ENCODE peak calls at places on chromosomes 16 and 17, in ten cellular contexts. J, Q, K, M, B, G, L, F, O and X are unnamed samples.

GRCh38 chr16:67767953-67768352 is 38.4 kb downstream of the RANBP10 start:
- DNase-seq in B (no peak), Q (no peak), O (no peak), G (no peak), M (no peak), J (no peak), K (no peak), F (no peak), L (no peak), X (no peak)

GRCh38 chr17:31327534-31328526 is 6.4 kb upstream of the EVI2A start:
- DNase-seq in Q (no peak), G (peak; percentile 19), K (no peak), L (no peak), M (no peak), O (no peak), J (no peak), F (no peak), B (no peak), X (no peak)

GRCh38 chr16:69217433-69217832 is 30.5 kb downstream of the SNTB2 start:
- DNase-seq in K (no peak), B (no peak), M (no peak), J (no peak), G (peak; percentile 53), F (no peak), Q (no peak), L (no peak), O (no peak), X (no peak)

GRCh38 chr16:31441956-31442355 is 633 bp downstream of the ZNF843 start:
- DNase-seq in J (no peak), G (no peak), B (peak; percentile 60), L (no peak), F (no peak), Q (no peak), O (no peak), M (no peak), K (no peak), X (peak; percentile 69)

GRCh38 chr17:57152916-57153528 is 68.0 kb downstream of the AKAP1 start:
- DNase-seq in J (no peak), O (no peak), M (no peak), F (no peak), L (no peak), K (no peak), B (no peak), G (no peak), Q (no peak), X (no peak)

GRCh38 chr17:81823800-81824550 is 9.1 kb downstream of the MCRIP1 start:
- DNase-seq in F (no peak), B (no peak), M (no peak), L (no peak), J (no peak), O (no peak), G (no peak), Q (no peak), K (no peak), X (no peak)

GRCh38 chr16:84423416-84423837 is 55.1 kb downstream of the ATP2C2 start:
- DNase-seq in G (peak; percentile 66), L (peak; percentile 73), J (no peak), F (no peak), B (no peak), K (no peak), M (peak; percentile 11), O (no peak), Q (no peak), X (no peak)

GRCh38 chr16:12132290-12132689 is 155.8 kb downstream of the SNX29 start:
- DNase-seq in K (no peak), L (no peak), J (no peak), M (no peak), Q (no peak), G (no peak), O (no peak), B (no peak), F (no peak), X (no peak)

DNA sequence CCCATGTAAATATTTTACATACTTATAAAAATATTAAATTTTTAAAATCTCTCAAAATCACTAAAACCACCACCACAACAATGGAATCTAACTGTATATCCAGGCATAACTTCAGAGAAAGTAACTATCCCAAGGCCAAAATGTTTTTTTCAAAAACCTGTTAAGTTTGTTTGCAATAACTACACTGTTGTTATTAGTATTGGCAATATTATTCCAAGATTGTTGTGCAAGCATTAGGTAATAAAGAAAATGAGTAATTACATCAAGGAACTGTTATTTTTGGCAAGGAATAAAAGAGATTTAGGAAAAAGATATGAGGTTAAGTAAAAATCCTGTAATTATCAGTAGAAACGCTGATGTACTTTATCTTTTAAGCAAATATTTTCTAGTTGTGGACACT is 3.4 kb upstream of the KRTAP4-12 start:
- DNase-seq in M (no peak), J (no peak), L (no peak), Q (no peak), G (no peak), B (no peak), F (no peak), O (no peak), K (no peak), X (no peak)
- H3K27ac ChIP-seq in M (no peak overlapping the region), J (no peak overlapping the region), L (no peak overlapping the region), Q (no peak overlapping the region), G (no peak overlapping the region), B (no peak overlapping the region), F (no peak overlapping the region), O (no peak overlapping the region), K (no peak overlapping the region), X (no peak overlapping the region)

DNA sequence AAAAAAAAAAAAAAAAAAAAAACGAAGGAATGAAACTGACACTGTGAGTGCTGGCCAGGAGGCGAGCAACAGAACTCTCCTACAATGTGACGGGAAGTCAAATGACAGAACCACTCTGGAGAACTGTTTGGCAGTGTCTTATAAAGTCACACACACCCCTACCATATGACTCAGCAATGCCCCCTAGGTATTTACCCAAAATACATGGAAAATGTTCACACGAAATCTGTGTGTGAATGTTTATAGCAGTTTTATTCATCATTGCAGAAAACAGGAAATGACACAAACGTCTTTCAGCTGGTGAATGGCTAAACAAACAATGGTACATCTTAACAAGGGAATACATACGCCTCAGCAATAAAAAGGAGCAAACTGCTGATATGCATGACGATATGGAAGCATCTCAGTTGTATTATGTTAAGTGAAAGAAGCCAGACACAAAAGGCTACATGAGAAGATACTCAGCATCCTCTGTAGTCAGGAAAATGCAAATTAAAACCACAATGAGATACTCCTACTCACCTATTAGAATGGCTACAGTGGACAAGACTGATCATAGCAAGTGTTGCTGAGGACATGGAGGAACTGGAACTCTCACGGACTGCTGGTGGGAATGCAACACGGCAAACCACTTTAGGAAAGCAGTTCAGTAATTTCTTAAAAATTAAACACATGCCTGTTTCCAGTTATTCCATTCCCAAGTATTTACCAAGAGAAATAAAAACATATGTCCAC is 74.7 kb downstream of the TBC1D16 start:
- DNase-seq in F (no peak), J (no peak), Q (no peak), O (no peak), G (no peak), M (no peak), B (no peak), L (no peak), K (no peak), X (no peak)
- TF ChIP-seq EP300 in F (no peak), J (no peak), Q (no peak), O (no peak), G (no peak), M (no peak), B (no peak), L (no peak), K (no peak), X (no peak)

GRCh38 chr17:41654134-41654907 is 29.9 kb upstream of the KRT17 start:
- DNase-seq in Q (peak; percentile 94), L (no peak), J (peak; percentile 95), O (no peak), F (no peak), B (no peak), G (peak; percentile 38), K (peak; percentile 85), M (no peak), X (no peak)

GRCh38 chr17:41651625-41652460 is 27.5 kb upstream of the KRT17 start:
- DNase-seq in Q (peak; percentile 89), M (no peak), L (no peak), J (peak; percentile 90), K (peak; percentile 75), B (peak; percentile 44), O (no peak), G (no peak), F (no peak), X (peak; percentile 75)

GRCh38 chr17:41652461-41652960 is 28.1 kb upstream of the KRT17 start:
- DNase-seq in K (peak; percentile 64), J (no peak), L (no peak), M (no peak), O (no peak), F (no peak), G (no peak), Q (no peak), B (no peak), X (no peak)

GRCh38 chr17:41654908-41655607 is 30.7 kb upstream of the KRT17 start:
- DNase-seq in Q (no peak), J (no peak), F (no peak), B (no peak), G (no peak), M (no peak), K (no peak), L (no peak), O (no peak), X (no peak)

GRCh38 chr17:41653421-41654133 is 29.2 kb upstream of the KRT17 start:
- DNase-seq in F (no peak), O (no peak), M (no peak), L (no peak), G (no peak), J (no peak), B (no peak), Q (no peak), K (no peak), X (no peak)
- H3K4me1 ChIP-seq in F (peaks cover 17% of the 10 kb centered on the region), O (peaks cover 3% of the 10 kb centered on the region), M (peaks cover 3% of the 10 kb centered on the region), L (peaks cover 41% of the 10 kb centered on the region), G (peaks cover 43% of the 10 kb centered on the region), J (peaks cover 80% of the 10 kb centered on the region), B (no peaks in the 10 kb centered on the region), Q (peaks cover 46% of the 10 kb centered on the region), K (peaks cover 91% of the 10 kb centered on the region), X (peaks cover 12% of the 10 kb centered on the region)

GRCh38 chr17:41647038-41647813 is 22.9 kb upstream of the KRT17 start:
- DNase-seq in G (peak; percentile 56), F (no peak), O (no peak), J (no peak), B (no peak), K (peak; percentile 65), Q (no peak), M (no peak), L (no peak), X (no peak)

GRCh38 chr17:41648411-41649195 is 24.2 kb upstream of the KRT17 start:
- DNase-seq in L (peak; percentile 89), M (no peak), G (peak; percentile 93), F (peak; percentile 78), K (peak; percentile 92), Q (peak; percentile 90), J (peak; percentile 93), B (peak; percentile 90), O (peak; percentile 94), X (peak; percentile 92)

GRCh38 chr17:41647940-41648410 is 23.6 kb upstream of the KRT17 start:
- DNase-seq in Q (peak; percentile 95), G (peak; percentile 96), F (peak; percentile 96), J (peak; percentile 94), L (peak; percentile 87), K (peak; percentile 95), B (peak; percentile 93), M (no peak), O (peak; percentile 95), X (peak; percentile 92)

GRCh38 chr17:41649923-41650519 is 25.6 kb upstream of the KRT17 start:
- DNase-seq in F (no peak), K (no peak), B (no peak), G (no peak), M (no peak), O (no peak), Q (no peak), J (no peak), L (no peak), X (no peak)

GRCh38 chr17:41650794-41651624 is 26.6 kb upstream of the KRT17 start:
- DNase-seq in G (no peak), Q (no peak), O (no peak), J (no peak), K (peak; percentile 64), F (no peak), B (no peak), M (no peak), L (no peak), X (no peak)
- H3K27ac ChIP-seq in G (peak overlapping the region; percentile 34), Q (peak overlapping the region; percentile 93), O (peak overlapping the region; percentile 74), J (peak overlapping the region; percentile 95), K (peak overlapping the region; percentile 99), F (peak overlapping the region; percentile 82), B (no peak overlapping the region), M (no peak overlapping the region), L (no peak overlapping the region), X (peak overlapping the region; percentile 23)